ENCODE peak calls at places on chromosome 16, in six cellular contexts. O, X, U, I, J and A are unnamed samples.

GRCh38 chr16:53457670-53458069 is 23.4 kb downstream of the RBL2 start:
- DNase-seq in O (no peak), J (peak; percentile 92), I (no peak), X (no peak), U (no peak), A (peak; percentile 69)

GRCh38 chr16:87854053-87854906 is 15.0 kb downstream of the SLC7A5 start:
- DNase-seq in O (peak; percentile 86), I (peak; percentile 98), U (peak; percentile 67), J (no peak), X (peak; percentile 60), A (no peak)

GRCh38 chr16:2233872-2234812 is 2.1 kb upstream of the DNASE1L2 start:
- DNase-seq in X (no peak), U (no peak), O (no peak), J (no peak), I (no peak), A (no peak)

GRCh38 chr16:729768-730665 is 3.1 kb downstream of the HAGHL start:
- DNase-seq in X (no peak), O (no peak), U (no peak), J (no peak), I (no peak), A (no peak)

GRCh38 chr16:78775161-78775561 is 675.7 kb downstream of the WWOX start:
- DNase-seq in J (no peak), O (no peak), X (no peak), I (no peak), U (no peak), A (no peak)

GRCh38 chr16:82814059-82814458 is 187.3 kb downstream of the CDH13 start:
- DNase-seq in J (no peak), I (no peak), X (no peak), U (no peak), O (no peak), A (no peak)

GRCh38 chr16:79823644-79824043 is 223.1 kb upstream of the MAF start:
- DNase-seq in U (no peak), I (no peak), O (no peak), X (no peak), J (no peak), A (no peak)

GRCh38 chr16:22903716-22904115 is 89.8 kb downstream of the HS3ST2 start:
- DNase-seq in I (no peak), X (no peak), J (no peak), O (no peak), U (no peak), A (no peak)

GRCh38 chr16:75044800-75045361 is 46.1 kb downstream of the ZNRF1 start:
- DNase-seq in X (no peak), O (no peak), U (no peak), J (no peak), I (no peak), A (no peak)

GRCh38 chr16:9139965-9140364 is 48.5 kb downstream of the HAPSTR1 start:
- DNase-seq in U (peak; percentile 42), J (no peak), I (peak; percentile 59), X (no peak), O (peak; percentile 64), A (peak; percentile 25)

GRCh38 chr16:88197481-88198456 is 185.0 kb upstream of the ZNF469 start:
- DNase-seq in J (no peak), U (no peak), X (no peak), I (no peak), O (no peak), A (no peak)

GRCh38 chr16:70685061-70685937 is 554 bp downstream of the MTSS2 start:
- DNase-seq in J (no peak), U (peak; percentile 78), O (no peak), I (peak; percentile 35), X (no peak), A (no peak)

GRCh38 chr16:59540621-59541020 is 806.5 kb upstream of the GOT2 start:
- DNase-seq in X (no peak), J (no peak), U (no peak), I (no peak), O (no peak), A (no peak)

GRCh38 chr16:86073763-86074493 is 175.0 kb downstream of the IRF8 start:
- DNase-seq in X (no peak), U (no peak), I (no peak), J (no peak), O (no peak), A (no peak)

GRCh38 chr16:74744566-74744965 is 30.1 kb downstream of the FA2H start:
- DNase-seq in U (no peak), I (no peak), J (no peak), X (no peak), O (no peak), A (no peak)

GRCh38 chr16:87384162-87384999 is 805 bp upstream of the FBXO31 start:
- DNase-seq in J (no peak), I (peak; percentile 45), O (peak; percentile 57), U (peak; percentile 82), X (no peak), A (no peak)

GRCh38 chr16:27748868-27749546 is 199.1 kb downstream of the KATNIP start:
- DNase-seq in O (peak; percentile 25), U (no peak), I (peak; percentile 89), J (peak; percentile 1), X (no peak), A (peak; percentile 60)

GRCh38 chr16:2960183-2961010 is 3.7 kb upstream of the KREMEN2 start:
- DNase-seq in O (no peak), J (no peak), I (no peak), X (no peak), U (no peak), A (no peak)

GRCh38 chr16:56869513-56870270 is 4.7 kb downstream of the SLC12A3 start:
- DNase-seq in J (no peak), U (no peak), O (peak; percentile 77), X (peak; percentile 67), I (peak; percentile 81), A (peak; percentile 48)

GRCh38 chr16:77759821-77760220 is 28.5 kb upstream of the VAT1L start:
- DNase-seq in X (no peak), I (no peak), U (no peak), O (no peak), J (no peak), A (no peak)

GRCh38 chr16:8903004-8903403 is 20.9 kb downstream of the LITAFD start:
- DNase-seq in I (no peak), X (no peak), O (no peak), J (no peak), U (no peak), A (no peak)

GRCh38 chr16:1424028-1424427 is 3.5 kb upstream of the UQCC4 start:
- DNase-seq in U (no peak), I (no peak), J (no peak), X (no peak), O (no peak), A (no peak)

GRCh38 chr16:21277927-21278706 is at the start of gene CRYM:
- DNase-seq in I (peak; percentile 86), X (peak; percentile 91), J (no peak), O (peak; percentile 35), U (peak; percentile 93), A (no peak)

GRCh38 chr16:10729649-10730048 is 14.0 kb upstream of the NUBP1 start:
- DNase-seq in I (no peak), U (no peak), J (no peak), X (no peak), O (no peak), A (no peak)

GRCh38 chr16:61934591-61934990 is 101.6 kb downstream of the CDH8 start:
- DNase-seq in U (no peak), J (no peak), X (no peak), I (no peak), O (no peak), A (no peak)

GRCh38 chr16:87278191-87279093 is 38.8 kb downstream of the C16orf95 start:
- DNase-seq in U (peak; percentile 91), J (no peak), X (peak; percentile 90), I (peak; percentile 82), O (peak; percentile 62), A (no peak)

GRCh38 chr16:86577314-86577971 is 906 bp upstream of the FOXL1 start:
- DNase-seq in O (no peak), J (no peak), X (no peak), I (no peak), U (no peak), A (no peak)

GRCh38 chr16:89945654-89946053 is 2.9 kb upstream of the DEF8 start:
- DNase-seq in I (no peak), X (no peak), U (no peak), J (no peak), O (no peak), A (no peak)

GRCh38 chr16:63568184-63568583 is 1531.9 kb upstream of the CDH8 start:
- DNase-seq in I (no peak), J (no peak), X (no peak), U (no peak), O (no peak), A (no peak)

GRCh38 chr16:81005644-81006471 is 827 bp downstream of the CMC2 start:
- DNase-seq in I (no peak), O (peak; percentile 61), U (no peak), X (no peak), J (no peak), A (no peak)

GRCh38 chr16:81937305-81938038 is 73.8 kb downstream of the SDR42E1 start:
- DNase-seq in O (no peak), I (no peak), X (peak; percentile 43), U (no peak), J (no peak), A (no peak)

GRCh38 chr16:50680907-50681885 is at the start of gene SNX20:
- DNase-seq in X (no peak), I (no peak), O (no peak), U (no peak), J (peak; percentile 63), A (peak; percentile 91)

GRCh38 chr16:27516360-27516759 is 33.4 kb downstream of the GTF3C1 start:
- DNase-seq in X (no peak), O (no peak), J (no peak), U (no peak), I (no peak), A (no peak)

GRCh38 chr16:59198487-59198886 is 464.4 kb upstream of the GOT2 start:
- DNase-seq in J (no peak), U (no peak), X (no peak), O (no peak), I (no peak), A (no peak)

GRCh38 chr16:83908798-83909197 is 9.9 kb downstream of the MLYCD start:
- DNase-seq in X (no peak), U (no peak), I (no peak), O (no peak), J (no peak), A (no peak)
- TF ChIP-seq GABPA in X (no peak), U (no peak), I (no peak), O (no peak), J (no peak), A (no peak)

GRCh38 chr16:18816286-18816685 is 14.9 kb upstream of the ARL6IP1 start:
- DNase-seq in O (no peak), U (no peak), X (no peak), J (no peak), I (no peak), A (no peak)
- H3K4me3 ChIP-seq in O (no peak overlapping the region), U (no peak overlapping the region), X (no peak overlapping the region), J (no peak overlapping the region), I (no peak overlapping the region), A (no peak overlapping the region)

GRCh38 chr16:57912529-57913260 is 58.2 kb downstream of the CNGB1 start:
- DNase-seq in J (no peak), X (no peak), U (no peak), O (no peak), I (no peak), A (no peak)
- H3K27me3 ChIP-seq in J (no peaks in the 10 kb centered on the region), X (no peaks in the 10 kb centered on the region), U (no peaks in the 10 kb centered on the region), O (peaks cover 29% of the 10 kb centered on the region), I (peaks cover 73% of the 10 kb centered on the region), A (no peaks in the 10 kb centered on the region)

GRCh38 chr16:6031567-6031966 is 934.0 kb upstream of the EEF2KMT start:
- DNase-seq in X (no peak), J (no peak), I (no peak), O (no peak), U (no peak), A (no peak)
- TF ChIP-seq GABPA in X (no peak), J (no peak), I (no peak), O (no peak), U (no peak), A (no peak)